ENCODE peak calls at places on chromosomes 4 and X, in five cellular contexts. Z, D, E, N and X are unnamed samples.

GRCh38 chr4:15665738-15666365 is 10.7 kb upstream of the FBXL5 start:
- DNase-seq in Z (no peak), D (no peak), E (no peak), N (no peak), X (no peak)

GRCh38 chrX:117957128-117957527 is 159.5 kb downstream of the KLHL13 start:
- DNase-seq in Z (no peak), D (no peak), E (no peak), N (no peak), X (no peak)

GRCh38 chrX:124217289-124218251 is 114.9 kb upstream of the TEX13D start:
- DNase-seq in Z (no peak), D (peak), E (peak), N (no peak), X (no peak)

GRCh38 chr4:143046454-143046853 is 138.3 kb upstream of the USP38 start:
- DNase-seq in Z (no peak), D (no peak), E (peak), N (no peak), X (no peak)

GRCh38 chrX:152641996-152642395 is 4.3 kb downstream of the GABRQ start:
- DNase-seq in Z (no peak), D (no peak), E (no peak), N (no peak), X (no peak)

GRCh38 chr4:164056426-164057142 is 562.1 kb downstream of the TMA16 start:
- DNase-seq in Z (no peak), D (no peak), E (no peak), N (no peak), X (no peak)

GRCh38 chr4:145609494-145610427 is 9.4 kb upstream of the MMAA start:
- DNase-seq in Z (peak), D (peak), E (peak), N (peak), X (peak)

GRCh38 chr4:853416-853781 is 27.5 kb upstream of the CPLX1 start:
- DNase-seq in Z (no peak), D (no peak), E (no peak), N (peak), X (no peak)

GRCh38 chr4:175874290-175874689 is 62.2 kb upstream of the GPM6A start:
- DNase-seq in Z (no peak), D (no peak), E (no peak), N (no peak), X (no peak)

GRCh38 chr4:67713531-67714247 is 12.7 kb upstream of the UBA6 start:
- DNase-seq in Z (no peak), D (no peak), E (peak), N (no peak), X (no peak)

GRCh38 chr4:87853108-87853507 is 20.3 kb downstream of the MEPE start:
- DNase-seq in Z (peak), D (peak), E (peak), N (no peak), X (no peak)

GRCh38 chr4:81905966-81906365 is 434.3 kb upstream of the RASGEF1B start:
- DNase-seq in Z (no peak), D (peak), E (no peak), N (no peak), X (no peak)

GRCh38 chrX:40077906-40078305 is 19.9 kb downstream of the BCOR start:
- DNase-seq in Z (no peak), D (no peak), E (no peak), N (no peak), X (no peak)